ENCODE peak calls at places on chromosomes 16 and 17, in six cellular contexts. One of them, this sample, is unnamed.

GRCh38 chr16:30004811-30005242 is 6.0 kb downstream of the DOC2A start:
- DNase-seq in ovary: no peak
- DNase-seq in sigmoid colon: no peak
- DNase-seq in right atrium auricular region: no peak
- DNase-seq in A549: no peak
- DNase-seq in neural progenitor cell: no peak
- DNase-seq in this sample: no peak

GRCh38 chr16:15639061-15639568 is 3.8 kb downstream of the MARF1 start:
- DNase-seq in A549: no peak
- DNase-seq in sigmoid colon: no peak
- DNase-seq in right atrium auricular region: no peak
- DNase-seq in ovary: no peak
- DNase-seq in neural progenitor cell: no peak
- DNase-seq in this sample: peak; percentile 80

GRCh38 chr16:53090591-53091507 is 36.1 kb downstream of the CHD9 start:
- DNase-seq in sigmoid colon: peak; percentile 99
- DNase-seq in ovary: peak; percentile 97
- DNase-seq in neural progenitor cell: peak; percentile 23
- DNase-seq in A549: no peak
- DNase-seq in right atrium auricular region: peak; percentile 96
- DNase-seq in this sample: peak; percentile 92

GRCh38 chr16:29807426-29808218 is 1.3 kb downstream of the MAZ start:
- DNase-seq in right atrium auricular region: peak; percentile 91
- DNase-seq in ovary: peak; percentile 88
- DNase-seq in sigmoid colon: peak; percentile 96
- DNase-seq in A549: no peak
- DNase-seq in neural progenitor cell: peak; percentile 89
- DNase-seq in this sample: peak; percentile 97

GRCh38 chr17:41967921-41968578 is 1.5 kb downstream of the CNP start:
- DNase-seq in right atrium auricular region: no peak
- DNase-seq in sigmoid colon: no peak
- DNase-seq in neural progenitor cell: peak; percentile 13
- DNase-seq in A549: no peak
- DNase-seq in ovary: peak; percentile 35
- DNase-seq in this sample: peak; percentile 78

GRCh38 chr16:53055603-53056527 is 1.1 kb downstream of the CHD9 start:
- DNase-seq in sigmoid colon: peak; percentile 76
- DNase-seq in right atrium auricular region: peak; percentile 67
- DNase-seq in neural progenitor cell: peak; percentile 47
- DNase-seq in ovary: peak; percentile 32
- DNase-seq in A549: peak; percentile 25
- DNase-seq in this sample: no peak

GRCh38 chr16:54062361-54063346 is 223.9 kb downstream of the IRX3 start:
- DNase-seq in ovary: no peak
- DNase-seq in sigmoid colon: no peak
- DNase-seq in neural progenitor cell: peak; percentile 37
- DNase-seq in right atrium auricular region: no peak
- DNase-seq in A549: no peak
- DNase-seq in this sample: no peak

GRCh38 chr16:3645504-3646347 is 8.8 kb upstream of the DNASE1 start:
- DNase-seq in right atrium auricular region: no peak
- DNase-seq in A549: no peak
- DNase-seq in neural progenitor cell: peak; percentile 83
- DNase-seq in sigmoid colon: peak; percentile 34
- DNase-seq in ovary: no peak
- DNase-seq in this sample: peak; percentile 47

GRCh38 chr17:73228748-73229236 is 32.9 kb downstream of the CPSF4L start:
- DNase-seq in sigmoid colon: peak; percentile 83
- DNase-seq in A549: peak; percentile 86
- DNase-seq in right atrium auricular region: peak; percentile 83
- DNase-seq in neural progenitor cell: no peak
- DNase-seq in ovary: peak; percentile 67
- DNase-seq in this sample: no peak

GRCh38 chr17:2709173-2709661 is 2.3 kb downstream of the CLUH start:
- DNase-seq in ovary: no peak
- DNase-seq in sigmoid colon: peak; percentile 64
- DNase-seq in A549: no peak
- DNase-seq in neural progenitor cell: no peak
- DNase-seq in right atrium auricular region: no peak
- DNase-seq in this sample: no peak

GRCh38 chr17:12512712-12513355 is 152.9 kb upstream of the MYOCD start:
- DNase-seq in right atrium auricular region: no peak
- DNase-seq in neural progenitor cell: no peak
- DNase-seq in A549: no peak
- DNase-seq in sigmoid colon: no peak
- DNase-seq in ovary: no peak
- DNase-seq in this sample: no peak

GRCh38 chr17:76266244-76266938 is 1.2 kb downstream of the UBALD2 start:
- DNase-seq in neural progenitor cell: no peak
- DNase-seq in ovary: peak; percentile 40
- DNase-seq in right atrium auricular region: no peak
- DNase-seq in A549: peak; percentile 52
- DNase-seq in sigmoid colon: no peak
- DNase-seq in this sample: no peak

GRCh38 chr16:58509256-58510096 is 5.8 kb upstream of the SETD6 start:
- DNase-seq in neural progenitor cell: no peak
- DNase-seq in sigmoid colon: peak; percentile 43
- DNase-seq in ovary: peak; percentile 8
- DNase-seq in A549: no peak
- DNase-seq in right atrium auricular region: no peak
- DNase-seq in this sample: peak; percentile 65

GRCh38 chr16:57091990-57092785 is at the start of gene CPNE2:
- DNase-seq in sigmoid colon: peak; percentile 88
- DNase-seq in A549: peak; percentile 71
- DNase-seq in ovary: peak; percentile 77
- DNase-seq in neural progenitor cell: peak; percentile 83
- DNase-seq in right atrium auricular region: no peak
- DNase-seq in this sample: peak; percentile 89

GRCh38 chr17:34312080-34312479 is 7.2 kb upstream of the CCL8 start:
- DNase-seq in sigmoid colon: no peak
- DNase-seq in A549: no peak
- DNase-seq in right atrium auricular region: no peak
- DNase-seq in ovary: no peak
- DNase-seq in neural progenitor cell: no peak
- DNase-seq in this sample: no peak

GRCh38 chr17:50169121-50169764 is 3.4 kb downstream of the SGCA start:
- DNase-seq in ovary: no peak
- DNase-seq in sigmoid colon: no peak
- DNase-seq in right atrium auricular region: no peak
- DNase-seq in neural progenitor cell: peak; percentile 87
- DNase-seq in A549: peak; percentile 59
- DNase-seq in this sample: peak; percentile 89
- H3K27ac ChIP-seq in ovary: no peak overlapping the region
- H3K27ac ChIP-seq in sigmoid colon: peak overlapping the region; percentile 42
- H3K27ac ChIP-seq in right atrium auricular region: no peak overlapping the region
- H3K27ac ChIP-seq in neural progenitor cell: no peak overlapping the region
- H3K27ac ChIP-seq in A549: peak overlapping the region; percentile 55
- H3K27ac ChIP-seq in this sample: peak overlapping the region; percentile 47

GRCh38 chr17:63753215-63753614 is 11.6 kb upstream of the STRADA start:
- DNase-seq in A549: no peak
- DNase-seq in neural progenitor cell: no peak
- DNase-seq in right atrium auricular region: no peak
- DNase-seq in ovary: no peak
- DNase-seq in sigmoid colon: no peak
- DNase-seq in this sample: no peak
- H3K4me1 ChIP-seq in A549: no peaks in the 10 kb centered on the region
- H3K4me1 ChIP-seq in neural progenitor cell: no peaks in the 10 kb centered on the region
- H3K4me1 ChIP-seq in right atrium auricular region: no peaks in the 10 kb centered on the region
- H3K4me1 ChIP-seq in ovary: no peaks in the 10 kb centered on the region
- H3K4me1 ChIP-seq in sigmoid colon: no peaks in the 10 kb centered on the region
- H3K4me1 ChIP-seq in this sample: peaks cover 48% of the 10 kb centered on the region

DNA sequence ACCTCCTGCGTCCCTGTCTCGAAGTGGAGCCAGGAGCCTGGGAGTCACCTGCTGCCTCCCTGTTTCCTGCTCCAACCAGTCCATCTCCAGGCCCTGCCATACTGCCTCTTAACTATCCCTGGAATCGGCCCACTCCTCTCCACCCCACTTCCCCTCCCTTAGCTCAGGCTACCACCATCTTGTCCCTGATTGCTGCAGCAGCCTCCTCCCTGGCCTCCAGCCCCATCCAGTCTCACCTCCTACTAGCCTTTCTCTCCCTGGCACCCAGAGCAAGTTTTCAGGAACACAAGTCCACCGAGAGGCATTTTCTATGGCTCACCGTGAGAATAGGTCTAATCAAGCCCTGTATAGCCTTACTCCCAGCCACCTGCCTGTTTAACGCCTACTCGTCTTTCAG is 865 bp upstream of the CAMKK1 start:
- DNase-seq in neural progenitor cell: no peak
- DNase-seq in ovary: no peak
- DNase-seq in sigmoid colon: no peak
- DNase-seq in right atrium auricular region: no peak
- DNase-seq in A549: no peak
- DNase-seq in this sample: no peak
- H3K27ac ChIP-seq in neural progenitor cell: no peak overlapping the region
- H3K27ac ChIP-seq in ovary: peak overlapping the region; percentile 71
- H3K27ac ChIP-seq in sigmoid colon: peak overlapping the region; percentile 91
- H3K27ac ChIP-seq in right atrium auricular region: peak overlapping the region; percentile 86
- H3K27ac ChIP-seq in A549: peak overlapping the region; percentile 89
- H3K27ac ChIP-seq in this sample: peak overlapping the region; percentile 81

DNA sequence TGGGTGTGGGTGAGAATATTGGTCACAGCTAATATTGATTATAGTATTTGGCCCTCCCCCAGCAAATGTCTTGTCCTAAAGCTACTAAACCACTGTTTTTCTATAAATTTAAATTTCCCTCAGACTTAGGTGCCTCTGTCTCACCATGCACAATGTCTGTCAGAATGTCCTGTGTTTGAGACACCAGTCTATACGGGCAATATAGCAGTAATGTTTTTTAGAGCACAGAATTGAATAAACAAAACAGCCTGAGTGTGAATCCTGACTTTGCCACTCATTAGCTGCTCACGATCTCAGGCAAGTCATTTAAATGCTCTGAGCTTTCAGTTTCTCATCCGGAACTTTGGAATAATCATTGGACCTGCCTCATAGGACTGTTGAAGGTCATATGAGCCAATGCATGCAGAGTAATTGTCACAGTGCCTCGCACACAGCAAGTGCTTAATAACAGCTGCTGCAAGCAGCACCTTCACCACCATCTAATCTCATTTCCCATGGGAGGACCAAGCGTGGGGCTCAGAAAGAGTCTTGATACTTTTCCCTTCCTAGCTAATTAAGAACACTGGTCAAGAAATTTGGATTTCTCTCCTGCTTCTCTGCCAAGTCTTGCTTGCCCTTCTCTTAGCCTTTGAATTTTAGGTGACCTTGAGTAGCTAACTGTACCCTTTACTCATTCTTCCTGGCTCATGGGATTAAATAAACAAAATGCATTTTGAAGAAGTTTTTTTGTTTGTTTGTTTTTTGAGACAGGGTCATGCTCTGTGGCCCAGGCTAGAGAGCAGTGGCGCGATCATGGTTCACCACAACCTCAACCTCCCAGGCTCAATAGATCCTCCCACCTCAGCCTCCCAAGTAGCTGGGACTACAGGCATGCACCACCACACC is 9.9 kb downstream of the HLF start:
- DNase-seq in neural progenitor cell: no peak
- DNase-seq in ovary: no peak
- DNase-seq in sigmoid colon: no peak
- DNase-seq in A549: no peak
- DNase-seq in right atrium auricular region: no peak
- DNase-seq in this sample: no peak
- H3K4me1 ChIP-seq in neural progenitor cell: no peaks in the 10 kb centered on the region
- H3K4me1 ChIP-seq in ovary: peaks cover 39% of the 10 kb centered on the region
- H3K4me1 ChIP-seq in sigmoid colon: peaks cover 82% of the 10 kb centered on the region
- H3K4me1 ChIP-seq in A549: peaks cover 42% of the 10 kb centered on the region
- H3K4me1 ChIP-seq in right atrium auricular region: peaks cover 75% of the 10 kb centered on the region
- H3K4me1 ChIP-seq in this sample: no peaks in the 10 kb centered on the region

DNA sequence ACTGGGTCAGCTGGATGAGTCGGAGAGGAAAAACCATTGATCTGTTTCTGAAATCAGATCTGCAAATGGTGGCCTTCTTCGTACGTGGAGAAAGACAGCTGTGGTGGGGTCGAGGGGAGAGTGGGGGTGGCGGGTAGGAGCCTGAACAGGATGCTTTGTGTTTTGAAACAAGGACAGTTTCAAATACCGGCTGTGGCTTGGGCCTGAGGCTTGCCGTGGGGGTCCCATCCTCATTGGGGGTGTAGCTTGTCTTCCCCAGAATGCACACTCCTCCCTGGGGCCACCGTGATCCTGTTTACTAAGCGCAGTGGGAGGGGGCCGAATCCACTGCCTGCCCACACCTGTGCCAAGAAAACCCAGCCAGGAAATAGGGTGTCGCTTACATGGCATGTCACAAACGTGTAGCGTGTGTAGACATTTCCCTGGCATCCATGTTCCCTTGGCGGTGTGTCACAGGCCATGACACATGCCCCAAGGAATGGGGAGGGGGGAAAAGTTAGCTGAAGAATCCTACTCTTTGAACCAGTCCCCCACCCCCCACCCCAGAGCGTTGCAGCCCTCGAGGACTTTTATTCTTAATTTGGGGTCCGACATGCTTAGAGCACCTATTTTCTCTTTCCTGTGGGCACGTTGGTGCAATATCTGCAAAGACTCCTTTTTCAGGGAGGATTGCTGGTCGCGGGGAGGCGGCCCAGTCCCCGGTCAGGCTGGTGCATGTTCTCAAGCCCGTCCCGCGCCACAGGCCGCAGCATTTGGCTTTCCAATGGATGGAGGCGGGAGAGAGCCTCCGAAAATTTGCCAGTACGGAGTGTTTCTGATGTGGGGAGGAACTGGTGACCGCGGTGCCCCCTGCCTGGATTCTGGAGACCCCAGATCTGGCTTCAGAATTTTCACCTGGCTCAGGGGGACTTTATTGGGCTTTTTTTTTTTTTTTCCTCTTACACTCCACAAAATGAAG is 2.0 kb downstream of the CMIP start:
- DNase-seq in sigmoid colon: no peak
- DNase-seq in neural progenitor cell: no peak
- DNase-seq in ovary: no peak
- DNase-seq in right atrium auricular region: no peak
- DNase-seq in A549: peak; percentile 79
- DNase-seq in this sample: no peak
- H3K27ac ChIP-seq in sigmoid colon: peak overlapping the region; percentile 82
- H3K27ac ChIP-seq in neural progenitor cell: no peak overlapping the region
- H3K27ac ChIP-seq in ovary: peak overlapping the region; percentile 51
- H3K27ac ChIP-seq in right atrium auricular region: peak overlapping the region; percentile 72
- H3K27ac ChIP-seq in A549: peak overlapping the region; percentile 99
- H3K27ac ChIP-seq in this sample: peak overlapping the region; percentile 45

DNA sequence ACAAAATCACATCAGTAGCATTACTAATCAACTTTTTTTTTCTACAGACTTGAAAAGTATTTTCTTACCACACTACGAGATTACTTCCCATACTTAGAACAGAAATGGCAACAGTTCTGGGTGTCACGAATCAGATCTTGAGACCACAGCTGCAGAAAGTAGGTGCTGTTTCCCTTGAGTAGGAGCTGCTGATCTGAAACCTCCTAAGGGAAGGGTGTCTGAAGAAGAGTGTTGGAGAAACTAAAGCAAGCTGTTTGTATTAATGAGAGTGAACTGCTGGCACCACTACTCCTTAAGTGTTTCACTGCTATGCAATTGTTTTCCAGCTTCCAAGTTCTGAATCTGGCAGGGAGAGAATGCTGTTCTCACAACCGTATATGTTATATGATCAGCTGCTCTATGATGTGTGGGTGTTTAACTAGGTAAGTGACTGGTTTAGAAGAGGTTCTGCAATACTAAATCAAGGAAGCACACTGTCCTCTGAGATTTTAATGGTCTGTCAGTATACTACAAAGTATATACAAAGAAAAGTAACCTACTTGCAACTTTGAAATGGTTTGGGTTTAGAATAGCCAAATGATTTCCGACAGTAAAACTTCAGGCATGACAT is 3.3 kb downstream of the ZNF652 start:
- DNase-seq in ovary: no peak
- DNase-seq in sigmoid colon: no peak
- DNase-seq in right atrium auricular region: no peak
- DNase-seq in neural progenitor cell: no peak
- DNase-seq in A549: no peak
- DNase-seq in this sample: no peak
- H3K4me1 ChIP-seq in ovary: peaks cover 6% of the 10 kb centered on the region
- H3K4me1 ChIP-seq in sigmoid colon: peaks cover 52% of the 10 kb centered on the region
- H3K4me1 ChIP-seq in right atrium auricular region: peaks cover 26% of the 10 kb centered on the region
- H3K4me1 ChIP-seq in neural progenitor cell: peaks cover 25% of the 10 kb centered on the region
- H3K4me1 ChIP-seq in A549: peaks cover 28% of the 10 kb centered on the region
- H3K4me1 ChIP-seq in this sample: peaks cover 24% of the 10 kb centered on the region